ENCODE peak calls at places on chromosomes 5 and 9, in seven cellular contexts. One of them, this sample, is unnamed.

GRCh38 chr9:97790542-97790941 is 62.5 kb upstream of the FOXE1 start:
- DNase-seq in GM23338: no peak
- DNase-seq in hepatocyte: no peak
- DNase-seq in PC-3: no peak
- DNase-seq in OCI-LY7: no peak
- DNase-seq in HCT116: no peak
- DNase-seq in neural progenitor cell: no peak
- DNase-seq in this sample: no peak

GRCh38 chr5:139710370-139711066 is 62.4 kb downstream of the CXXC5 start:
- DNase-seq in GM23338: peak
- DNase-seq in PC-3: no peak
- DNase-seq in HCT116: no peak
- DNase-seq in neural progenitor cell: peak
- DNase-seq in OCI-LY7: peak
- DNase-seq in hepatocyte: peak
- DNase-seq in this sample: peak

GRCh38 chr5:131589510-131590348 is 45.3 kb downstream of the RAPGEF6 start:
- DNase-seq in hepatocyte: peak
- DNase-seq in HCT116: peak
- DNase-seq in PC-3: peak
- DNase-seq in OCI-LY7: peak
- DNase-seq in neural progenitor cell: peak
- DNase-seq in GM23338: peak
- DNase-seq in this sample: peak

GRCh38 chr5:98292496-98292895 is 481.0 kb upstream of the RGMB start:
- DNase-seq in GM23338: no peak
- DNase-seq in PC-3: peak
- DNase-seq in neural progenitor cell: no peak
- DNase-seq in OCI-LY7: no peak
- DNase-seq in hepatocyte: no peak
- DNase-seq in HCT116: no peak
- DNase-seq in this sample: peak

GRCh38 chr9:14373726-14374125 is 59.8 kb upstream of the NFIB start:
- DNase-seq in HCT116: no peak
- DNase-seq in neural progenitor cell: no peak
- DNase-seq in OCI-LY7: no peak
- DNase-seq in hepatocyte: no peak
- DNase-seq in GM23338: no peak
- DNase-seq in PC-3: no peak
- DNase-seq in this sample: no peak

GRCh38 chr5:79956173-79956670 is 34.8 kb downstream of the MTX3 start:
- DNase-seq in PC-3: peak
- DNase-seq in neural progenitor cell: no peak
- DNase-seq in OCI-LY7: no peak
- DNase-seq in GM23338: no peak
- DNase-seq in HCT116: peak
- DNase-seq in hepatocyte: no peak
- DNase-seq in this sample: peak

GRCh38 chr9:111794837-111795556 is at the start of gene SHOC1:
- DNase-seq in neural progenitor cell: no peak
- DNase-seq in PC-3: no peak
- DNase-seq in hepatocyte: no peak
- DNase-seq in HCT116: peak
- DNase-seq in OCI-LY7: no peak
- DNase-seq in GM23338: no peak
- DNase-seq in this sample: no peak

GRCh38 chr5:58156354-58156753 is 303.5 kb downstream of the PLK2 start:
- DNase-seq in PC-3: no peak
- DNase-seq in neural progenitor cell: no peak
- DNase-seq in HCT116: no peak
- DNase-seq in GM23338: no peak
- DNase-seq in OCI-LY7: no peak
- DNase-seq in hepatocyte: no peak
- DNase-seq in this sample: peak

GRCh38 chr9:111916234-111916645 is 19.6 kb downstream of the UGCG start:
- DNase-seq in PC-3: no peak
- DNase-seq in GM23338: no peak
- DNase-seq in neural progenitor cell: no peak
- DNase-seq in HCT116: no peak
- DNase-seq in hepatocyte: no peak
- DNase-seq in OCI-LY7: no peak
- DNase-seq in this sample: no peak

GRCh38 chr5:152644316-152644715 is 239.2 kb upstream of the NMUR2 start:
- DNase-seq in hepatocyte: peak
- DNase-seq in PC-3: no peak
- DNase-seq in HCT116: no peak
- DNase-seq in neural progenitor cell: no peak
- DNase-seq in GM23338: no peak
- DNase-seq in OCI-LY7: no peak
- DNase-seq in this sample: no peak

GRCh38 chr5:66661149-66661548 is 65.0 kb downstream of the MAST4 start:
- DNase-seq in HCT116: no peak
- DNase-seq in neural progenitor cell: no peak
- DNase-seq in PC-3: no peak
- DNase-seq in GM23338: no peak
- DNase-seq in hepatocyte: no peak
- DNase-seq in OCI-LY7: no peak
- DNase-seq in this sample: peak

GRCh38 chr5:79800979-79801827 is 111.6 kb downstream of the CMYA5 start:
- DNase-seq in PC-3: no peak
- DNase-seq in OCI-LY7: peak
- DNase-seq in neural progenitor cell: no peak
- DNase-seq in HCT116: no peak
- DNase-seq in GM23338: peak
- DNase-seq in hepatocyte: no peak
- DNase-seq in this sample: peak

GRCh38 chr9:94110821-94111252 is 26.6 kb downstream of the PTPDC1 start:
- DNase-seq in GM23338: no peak
- DNase-seq in PC-3: no peak
- DNase-seq in hepatocyte: peak
- DNase-seq in OCI-LY7: no peak
- DNase-seq in HCT116: no peak
- DNase-seq in neural progenitor cell: no peak
- DNase-seq in this sample: peak

GRCh38 chr9:104923289-104923688 is 4.7 kb downstream of the ABCA1 start:
- DNase-seq in neural progenitor cell: no peak
- DNase-seq in GM23338: no peak
- DNase-seq in PC-3: no peak
- DNase-seq in hepatocyte: no peak
- DNase-seq in OCI-LY7: peak
- DNase-seq in HCT116: no peak
- DNase-seq in this sample: peak

GRCh38 chr9:116541402-116541801 is 145.7 kb upstream of the TRIM32 start:
- DNase-seq in HCT116: no peak
- DNase-seq in neural progenitor cell: no peak
- DNase-seq in PC-3: no peak
- DNase-seq in hepatocyte: no peak
- DNase-seq in OCI-LY7: no peak
- DNase-seq in GM23338: no peak
- DNase-seq in this sample: no peak

GRCh38 chr5:62134811-62135210 is 171.2 kb upstream of the KIF2A start:
- DNase-seq in OCI-LY7: no peak
- DNase-seq in HCT116: no peak
- DNase-seq in PC-3: no peak
- DNase-seq in neural progenitor cell: no peak
- DNase-seq in hepatocyte: peak
- DNase-seq in GM23338: no peak
- DNase-seq in this sample: peak

GRCh38 chr5:132557425-132557805 is 638 bp downstream of the RAD50 start:
- DNase-seq in GM23338: peak
- DNase-seq in OCI-LY7: peak
- DNase-seq in neural progenitor cell: peak
- DNase-seq in HCT116: peak
- DNase-seq in PC-3: peak
- DNase-seq in hepatocyte: peak
- DNase-seq in this sample: peak

GRCh38 chr5:71780597-71780996 is 61.5 kb downstream of the CARTPT start:
- DNase-seq in OCI-LY7: no peak
- DNase-seq in GM23338: no peak
- DNase-seq in HCT116: no peak
- DNase-seq in PC-3: no peak
- DNase-seq in neural progenitor cell: no peak
- DNase-seq in hepatocyte: no peak
- DNase-seq in this sample: no peak

GRCh38 chr5:134227259-134227658 is 1.4 kb upstream of the PPP2CA start:
- DNase-seq in GM23338: peak
- DNase-seq in neural progenitor cell: peak
- DNase-seq in hepatocyte: peak
- DNase-seq in HCT116: no peak
- DNase-seq in PC-3: no peak
- DNase-seq in OCI-LY7: peak
- DNase-seq in this sample: peak

GRCh38 chr5:96626956-96627355 is 35.2 kb upstream of the CAST start:
- DNase-seq in neural progenitor cell: no peak
- DNase-seq in OCI-LY7: no peak
- DNase-seq in HCT116: no peak
- DNase-seq in GM23338: no peak
- DNase-seq in PC-3: peak
- DNase-seq in hepatocyte: no peak
- DNase-seq in this sample: peak

GRCh38 chr9:75130621-75131020 is 42.3 kb downstream of the OSTF1 start:
- DNase-seq in OCI-LY7: no peak
- DNase-seq in HCT116: no peak
- DNase-seq in PC-3: no peak
- DNase-seq in hepatocyte: no peak
- DNase-seq in neural progenitor cell: no peak
- DNase-seq in GM23338: no peak
- DNase-seq in this sample: peak

DNA sequence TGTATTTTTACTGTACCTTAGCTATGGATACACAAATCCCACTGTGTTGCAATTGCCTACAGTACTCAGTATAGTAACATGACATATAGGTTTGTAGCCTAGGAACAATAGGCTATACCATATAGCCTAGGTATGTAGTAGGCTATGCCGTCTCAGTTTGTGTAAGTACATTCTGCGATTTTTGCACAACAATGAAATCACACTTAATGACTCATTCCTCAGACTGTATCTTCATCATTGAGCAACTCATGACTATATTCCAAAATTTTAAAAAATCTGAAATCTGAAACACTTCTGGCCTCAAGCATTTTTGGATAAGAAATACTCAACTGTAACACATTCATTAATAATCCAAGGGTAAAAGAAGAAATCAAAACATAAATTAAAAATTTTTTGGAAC is 666.8 kb upstream of the GRAMD2B start:
- DNase-seq in PC-3: no peak
- DNase-seq in GM23338: no peak
- DNase-seq in OCI-LY7: no peak
- DNase-seq in hepatocyte: no peak
- DNase-seq in neural progenitor cell: no peak
- DNase-seq in HCT116: no peak
- DNase-seq in this sample: peak
- TF ChIP-seq EZH2phosphoT487 in PC-3: no peak
- TF ChIP-seq EZH2phosphoT487 in GM23338: no peak
- TF ChIP-seq EZH2phosphoT487 in OCI-LY7: no peak
- TF ChIP-seq EZH2phosphoT487 in hepatocyte: no peak
- TF ChIP-seq EZH2phosphoT487 in neural progenitor cell: no peak
- TF ChIP-seq EZH2phosphoT487 in HCT116: no peak
- TF ChIP-seq EZH2phosphoT487 in this sample: no peak

GRCh38 chr9:114006155-114006550 is 71.9 kb downstream of the AMBP start:
- DNase-seq in hepatocyte: no peak
- DNase-seq in PC-3: no peak
- DNase-seq in OCI-LY7: no peak
- DNase-seq in GM23338: no peak
- DNase-seq in HCT116: no peak
- DNase-seq in neural progenitor cell: no peak
- DNase-seq in this sample: no peak

GRCh38 chr9:114007991-114008666 is 70.0 kb downstream of the AMBP start:
- DNase-seq in HCT116: no peak
- DNase-seq in OCI-LY7: no peak
- DNase-seq in hepatocyte: no peak
- DNase-seq in neural progenitor cell: no peak
- DNase-seq in PC-3: no peak
- DNase-seq in GM23338: no peak
- DNase-seq in this sample: no peak

GRCh38 chr9:114008667-114009410 is 69.3 kb downstream of the AMBP start:
- DNase-seq in hepatocyte: no peak
- DNase-seq in GM23338: no peak
- DNase-seq in HCT116: no peak
- DNase-seq in neural progenitor cell: no peak
- DNase-seq in PC-3: no peak
- DNase-seq in OCI-LY7: no peak
- DNase-seq in this sample: no peak

GRCh38 chr9:114005371-114006154 is 72.5 kb downstream of the AMBP start:
- DNase-seq in GM23338: no peak
- DNase-seq in hepatocyte: no peak
- DNase-seq in OCI-LY7: no peak
- DNase-seq in neural progenitor cell: no peak
- DNase-seq in HCT116: no peak
- DNase-seq in PC-3: no peak
- DNase-seq in this sample: no peak

GRCh38 chr9:114006931-114007691 is 71.0 kb downstream of the AMBP start:
- DNase-seq in HCT116: no peak
- DNase-seq in hepatocyte: no peak
- DNase-seq in PC-3: no peak
- DNase-seq in OCI-LY7: no peak
- DNase-seq in GM23338: no peak
- DNase-seq in neural progenitor cell: no peak
- DNase-seq in this sample: no peak
- TF ChIP-seq EZH2phosphoT487 in HCT116: no peak
- TF ChIP-seq EZH2phosphoT487 in hepatocyte: no peak
- TF ChIP-seq EZH2phosphoT487 in PC-3: no peak
- TF ChIP-seq EZH2phosphoT487 in OCI-LY7: no peak
- TF ChIP-seq EZH2phosphoT487 in GM23338: no peak
- TF ChIP-seq EZH2phosphoT487 in neural progenitor cell: no peak
- TF ChIP-seq EZH2phosphoT487 in this sample: no peak

GRCh38 chr5:153970496-153970895 is 68.2 kb downstream of the FAM114A2 start:
- DNase-seq in neural progenitor cell: peak
- DNase-seq in GM23338: no peak
- DNase-seq in PC-3: no peak
- DNase-seq in HCT116: no peak
- DNase-seq in hepatocyte: no peak
- DNase-seq in OCI-LY7: no peak
- DNase-seq in this sample: no peak
- TF ChIP-seq EZH2phosphoT487 in neural progenitor cell: no peak
- TF ChIP-seq EZH2phosphoT487 in GM23338: no peak
- TF ChIP-seq EZH2phosphoT487 in PC-3: no peak
- TF ChIP-seq EZH2phosphoT487 in HCT116: no peak
- TF ChIP-seq EZH2phosphoT487 in hepatocyte: no peak
- TF ChIP-seq EZH2phosphoT487 in OCI-LY7: no peak
- TF ChIP-seq EZH2phosphoT487 in this sample: no peak

DNA sequence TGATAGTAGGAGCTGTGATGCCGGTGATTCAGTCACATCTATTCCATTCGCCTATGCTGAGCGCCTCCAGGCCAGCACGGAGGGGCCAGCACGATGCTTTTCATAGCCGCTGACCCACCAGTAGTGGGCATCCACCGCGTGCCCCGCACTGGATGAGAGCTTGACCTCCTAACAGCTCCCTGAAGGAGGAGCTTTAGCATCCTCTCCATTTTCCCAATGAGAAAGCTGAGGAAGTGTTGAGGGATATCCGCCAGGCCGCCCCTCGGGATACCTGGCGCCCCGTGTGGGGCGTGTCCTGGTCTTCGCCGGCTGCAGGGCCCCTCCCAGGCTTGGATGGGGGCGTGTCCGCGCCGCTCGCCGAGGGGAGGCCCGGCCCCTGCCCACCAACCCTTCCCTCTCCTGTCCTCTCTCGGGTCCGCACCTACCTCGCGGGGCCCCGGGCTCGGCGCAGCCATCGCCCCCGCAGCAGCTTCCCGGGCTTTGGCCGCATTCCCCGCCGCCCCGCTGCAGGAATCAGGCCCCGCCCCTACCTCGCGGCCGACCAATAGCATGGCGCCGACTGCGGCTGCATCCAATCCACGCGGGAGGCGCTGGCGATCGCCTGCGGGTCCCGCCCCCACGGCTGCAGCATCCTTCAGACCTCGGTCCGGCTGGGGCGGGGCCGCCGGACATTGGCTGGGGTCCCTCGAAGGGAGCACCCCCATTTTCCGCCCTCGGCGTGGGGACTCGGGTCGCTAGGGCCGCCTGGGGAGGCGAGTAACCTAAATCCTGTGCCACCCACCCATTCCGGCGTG is at the start of gene PIP5KL1:
- DNase-seq in neural progenitor cell: peak
- DNase-seq in hepatocyte: peak
- DNase-seq in GM23338: peak
- DNase-seq in PC-3: peak
- DNase-seq in OCI-LY7: peak
- DNase-seq in HCT116: peak
- DNase-seq in this sample: peak
- TF ChIP-seq EZH2phosphoT487 in neural progenitor cell: no peak
- TF ChIP-seq EZH2phosphoT487 in hepatocyte: no peak
- TF ChIP-seq EZH2phosphoT487 in GM23338: no peak
- TF ChIP-seq EZH2phosphoT487 in PC-3: no peak
- TF ChIP-seq EZH2phosphoT487 in OCI-LY7: no peak
- TF ChIP-seq EZH2phosphoT487 in HCT116: no peak
- TF ChIP-seq EZH2phosphoT487 in this sample: no peak

This sample was measured in GM23248.